ENCODE peak calls at places on chromosomes 4 and X, in eight cellular contexts. One of them, this sample, is unnamed.

GRCh38 chr4:185552254-185552653 is 16.9 kb upstream of the PDLIM3 start:
- DNase-seq in NCI-H146: no peak
- DNase-seq in kidney tubule cell: no peak
- DNase-seq in M059J: no peak
- DNase-seq in A172: no peak
- DNase-seq in right cardiac atrium: no peak
- DNase-seq in EL: no peak
- DNase-seq in heart right ventricle: no peak
- DNase-seq in this sample: no peak

GRCh38 chr4:83905952-83906351 is 370.0 kb downstream of the GPAT3 start:
- DNase-seq in right cardiac atrium: peak
- DNase-seq in M059J: no peak
- DNase-seq in kidney tubule cell: no peak
- DNase-seq in heart right ventricle: no peak
- DNase-seq in EL: peak
- DNase-seq in NCI-H146: no peak
- DNase-seq in A172: no peak
- DNase-seq in this sample: no peak

GRCh38 chrX:125826080-125826479 is 340.0 kb downstream of the DCAF12L2 start:
- DNase-seq in A172: no peak
- DNase-seq in right cardiac atrium: no peak
- DNase-seq in heart right ventricle: no peak
- DNase-seq in EL: no peak
- DNase-seq in kidney tubule cell: no peak
- DNase-seq in NCI-H146: no peak
- DNase-seq in M059J: no peak
- DNase-seq in this sample: no peak

GRCh38 chrX:44082829-44083228 is 109.6 kb upstream of the NDP start:
- DNase-seq in A172: no peak
- DNase-seq in heart right ventricle: no peak
- DNase-seq in right cardiac atrium: no peak
- DNase-seq in kidney tubule cell: peak
- DNase-seq in NCI-H146: no peak
- DNase-seq in M059J: peak
- DNase-seq in EL: no peak
- DNase-seq in this sample: no peak

GRCh38 chr4:177005801-177006230 is 213.1 kb upstream of the VEGFC start:
- DNase-seq in heart right ventricle: no peak
- DNase-seq in NCI-H146: no peak
- DNase-seq in kidney tubule cell: peak
- DNase-seq in EL: peak
- DNase-seq in M059J: peak
- DNase-seq in A172: peak
- DNase-seq in right cardiac atrium: no peak
- DNase-seq in this sample: no peak

GRCh38 chr4:134695433-134695832 is 493.8 kb upstream of the PABPC4L start:
- DNase-seq in right cardiac atrium: no peak
- DNase-seq in heart right ventricle: no peak
- DNase-seq in M059J: no peak
- DNase-seq in A172: no peak
- DNase-seq in NCI-H146: no peak
- DNase-seq in kidney tubule cell: no peak
- DNase-seq in EL: no peak
- DNase-seq in this sample: no peak

GRCh38 chr4:1245481-1246051 is 3.4 kb downstream of the CTBP1 start:
- DNase-seq in NCI-H146: no peak
- DNase-seq in heart right ventricle: peak
- DNase-seq in EL: no peak
- DNase-seq in kidney tubule cell: no peak
- DNase-seq in A172: no peak
- DNase-seq in M059J: no peak
- DNase-seq in right cardiac atrium: peak
- DNase-seq in this sample: peak

GRCh38 chr4:123468479-123469031 is 72.0 kb downstream of the SPRY1 start:
- DNase-seq in NCI-H146: no peak
- DNase-seq in EL: no peak
- DNase-seq in A172: no peak
- DNase-seq in right cardiac atrium: no peak
- DNase-seq in M059J: no peak
- DNase-seq in heart right ventricle: no peak
- DNase-seq in kidney tubule cell: no peak
- DNase-seq in this sample: no peak

GRCh38 chr4:151835467-151835866 is 74.7 kb upstream of the GATB start:
- DNase-seq in A172: no peak
- DNase-seq in kidney tubule cell: no peak
- DNase-seq in NCI-H146: no peak
- DNase-seq in heart right ventricle: no peak
- DNase-seq in right cardiac atrium: no peak
- DNase-seq in EL: no peak
- DNase-seq in M059J: no peak
- DNase-seq in this sample: no peak

GRCh38 chrX:153400146-153401132 is 711 bp downstream of the PNMA6E start:
- DNase-seq in kidney tubule cell: peak
- DNase-seq in EL: peak
- DNase-seq in A172: peak
- DNase-seq in M059J: peak
- DNase-seq in right cardiac atrium: peak
- DNase-seq in NCI-H146: peak
- DNase-seq in heart right ventricle: no peak
- DNase-seq in this sample: no peak

GRCh38 chrX:46953597-46953996 is 41.4 kb downstream of the JADE3 start:
- DNase-seq in kidney tubule cell: no peak
- DNase-seq in EL: no peak
- DNase-seq in right cardiac atrium: no peak
- DNase-seq in A172: no peak
- DNase-seq in M059J: no peak
- DNase-seq in heart right ventricle: peak
- DNase-seq in NCI-H146: no peak
- DNase-seq in this sample: no peak

GRCh38 chrX:107766470-107767140 is 9.0 kb downstream of the TSC22D3 start:
- DNase-seq in right cardiac atrium: peak
- DNase-seq in A172: no peak
- DNase-seq in M059J: peak
- DNase-seq in heart right ventricle: no peak
- DNase-seq in NCI-H146: no peak
- DNase-seq in kidney tubule cell: peak
- DNase-seq in EL: peak
- DNase-seq in this sample: peak

GRCh38 chr4:71251266-71251665 is 87.6 kb upstream of the SLC4A4 start:
- DNase-seq in M059J: peak
- DNase-seq in kidney tubule cell: peak
- DNase-seq in NCI-H146: no peak
- DNase-seq in A172: no peak
- DNase-seq in EL: peak
- DNase-seq in heart right ventricle: no peak
- DNase-seq in right cardiac atrium: no peak
- DNase-seq in this sample: no peak

GRCh38 chr4:29058519-29058918 is 1661.7 kb upstream of the PCDH7 start:
- DNase-seq in right cardiac atrium: no peak
- DNase-seq in A172: no peak
- DNase-seq in M059J: peak
- DNase-seq in kidney tubule cell: no peak
- DNase-seq in NCI-H146: no peak
- DNase-seq in EL: peak
- DNase-seq in heart right ventricle: no peak
- DNase-seq in this sample: no peak

GRCh38 chrX:110087485-110088356 is 84.8 kb downstream of the TMEM164 start:
- DNase-seq in kidney tubule cell: peak
- DNase-seq in A172: peak
- DNase-seq in heart right ventricle: no peak
- DNase-seq in M059J: peak
- DNase-seq in right cardiac atrium: no peak
- DNase-seq in EL: peak
- DNase-seq in NCI-H146: no peak
- DNase-seq in this sample: no peak

GRCh38 chr4:38574559-38575333 is 89.3 kb upstream of the KLF3 start:
- DNase-seq in NCI-H146: no peak
- DNase-seq in EL: no peak
- DNase-seq in kidney tubule cell: peak
- DNase-seq in M059J: no peak
- DNase-seq in right cardiac atrium: peak
- DNase-seq in heart right ventricle: no peak
- DNase-seq in A172: no peak
- DNase-seq in this sample: no peak

GRCh38 chr4:17013382-17014006 is 115.0 kb upstream of the LDB2 start:
- DNase-seq in M059J: peak
- DNase-seq in A172: no peak
- DNase-seq in right cardiac atrium: no peak
- DNase-seq in heart right ventricle: no peak
- DNase-seq in NCI-H146: no peak
- DNase-seq in EL: peak
- DNase-seq in kidney tubule cell: no peak
- DNase-seq in this sample: no peak

GRCh38 chr4:83252782-83253405 is 31.7 kb downstream of the COQ2 start:
- DNase-seq in heart right ventricle: peak
- DNase-seq in A172: peak
- DNase-seq in NCI-H146: peak
- DNase-seq in EL: peak
- DNase-seq in kidney tubule cell: peak
- DNase-seq in M059J: peak
- DNase-seq in right cardiac atrium: peak
- DNase-seq in this sample: no peak

GRCh38 chrX:153526040-153526439 is 8.6 kb downstream of the ATP2B3 start:
- DNase-seq in right cardiac atrium: no peak
- DNase-seq in EL: no peak
- DNase-seq in M059J: no peak
- DNase-seq in heart right ventricle: no peak
- DNase-seq in kidney tubule cell: no peak
- DNase-seq in A172: no peak
- DNase-seq in NCI-H146: no peak
- DNase-seq in this sample: no peak

GRCh38 chr4:146246381-146246780 is 32.0 kb downstream of the REELD1 start:
- DNase-seq in EL: no peak
- DNase-seq in heart right ventricle: no peak
- DNase-seq in right cardiac atrium: no peak
- DNase-seq in A172: no peak
- DNase-seq in M059J: no peak
- DNase-seq in kidney tubule cell: no peak
- DNase-seq in NCI-H146: no peak
- DNase-seq in this sample: no peak

GRCh38 chrX:68934421-68934820 is 105.6 kb downstream of the EFNB1 start:
- DNase-seq in kidney tubule cell: no peak
- DNase-seq in EL: no peak
- DNase-seq in M059J: no peak
- DNase-seq in NCI-H146: no peak
- DNase-seq in right cardiac atrium: no peak
- DNase-seq in heart right ventricle: no peak
- DNase-seq in A172: no peak
- DNase-seq in this sample: no peak

GRCh38 chr4:152304220-152304619 is 231.7 kb downstream of the FBXW7 start:
- DNase-seq in kidney tubule cell: peak
- DNase-seq in right cardiac atrium: no peak
- DNase-seq in M059J: peak
- DNase-seq in NCI-H146: no peak
- DNase-seq in heart right ventricle: no peak
- DNase-seq in A172: no peak
- DNase-seq in EL: no peak
- DNase-seq in this sample: no peak

GRCh38 chr4:48275247-48275646 is 5.6 kb upstream of the TEC start:
- DNase-seq in NCI-H146: peak
- DNase-seq in M059J: peak
- DNase-seq in kidney tubule cell: peak
- DNase-seq in A172: peak
- DNase-seq in heart right ventricle: no peak
- DNase-seq in EL: peak
- DNase-seq in right cardiac atrium: no peak
- DNase-seq in this sample: no peak

GRCh38 chr4:32145987-32146386 is 1425.8 kb downstream of the PCDH7 start:
- DNase-seq in A172: no peak
- DNase-seq in heart right ventricle: no peak
- DNase-seq in EL: no peak
- DNase-seq in right cardiac atrium: no peak
- DNase-seq in kidney tubule cell: no peak
- DNase-seq in M059J: no peak
- DNase-seq in NCI-H146: no peak
- DNase-seq in this sample: no peak

GRCh38 chrX:97189668-97190067 is 306.0 kb downstream of the RPA4 start:
- DNase-seq in EL: no peak
- DNase-seq in right cardiac atrium: no peak
- DNase-seq in A172: no peak
- DNase-seq in heart right ventricle: no peak
- DNase-seq in kidney tubule cell: no peak
- DNase-seq in M059J: no peak
- DNase-seq in NCI-H146: peak
- DNase-seq in this sample: no peak